ENCODE peak calls at places on chromosome 21, in nine cellular contexts. L is body of pancreas, K is uterus, Q is heart right ventricle, I is adrenal gland, J is heart left ventricle, Y is fibroblast of lung, E is Panc1, U is AG04450. M is an unnamed sample.

GRCh38 chr21:29508311-29508710 is 209.6 kb downstream of the BACH1 start:
- DNase-seq in L (no peak), U (no peak), I (no peak), E (no peak), Y (no peak), Q (no peak), J (no peak), K (no peak), M (no peak)

GRCh38 chr21:36866419-36866818 is 100.0 kb downstream of the HLCS start:
- DNase-seq in Q (no peak), K (no peak), L (no peak), J (no peak), E (no peak), I (no peak), Y (no peak), U (no peak), M (no peak)

GRCh38 chr21:28444131-28444530 is 548.5 kb downstream of the LTN1 start:
- DNase-seq in Q (no peak), L (no peak), E (no peak), U (no peak), I (no peak), Y (no peak), J (no peak), K (no peak), M (no peak)

GRCh38 chr21:27721675-27722074 is 754.8 kb upstream of the ADAMTS5 start:
- DNase-seq in U (no peak), J (no peak), Y (no peak), K (no peak), E (no peak), L (no peak), Q (no peak), I (no peak), M (no peak)

GRCh38 chr21:40901690-40902089 is 54.7 kb upstream of the DSCAM start:
- DNase-seq in E (no peak), L (no peak), I (no peak), K (no peak), U (no peak), Q (peak), J (no peak), Y (no peak), M (no peak)

GRCh38 chr21:36981977-36982700 is 15.7 kb upstream of the HLCS start:
- DNase-seq in K (no peak), E (no peak), Y (no peak), Q (no peak), U (no peak), L (no peak), I (no peak), J (no peak), M (no peak)

GRCh38 chr21:28615276-28615675 is 377.4 kb downstream of the LTN1 start:
- DNase-seq in U (no peak), Y (peak), K (no peak), I (no peak), J (no peak), Q (no peak), E (no peak), L (no peak), M (no peak)

GRCh38 chr21:28688381-28688780 is 304.3 kb downstream of the LTN1 start:
- DNase-seq in U (no peak), I (no peak), Q (no peak), Y (no peak), E (no peak), L (no peak), J (no peak), K (no peak), M (no peak)

GRCh38 chr21:29645666-29646553 is 293.9 kb downstream of the GRIK1 start:
- DNase-seq in L (no peak), K (no peak), J (no peak), Y (peak), Q (no peak), U (no peak), E (no peak), I (no peak), M (no peak)

GRCh38 chr21:36965720-36966065 is 776 bp downstream of the HLCS start:
- DNase-seq in K (no peak), Q (no peak), U (no peak), J (no peak), E (no peak), L (no peak), Y (no peak), I (no peak), M (no peak)

GRCh38 chr21:14675774-14676530 is 129.8 kb upstream of the SAMSN1 start:
- DNase-seq in J (no peak), Y (no peak), L (no peak), U (no peak), K (no peak), Q (no peak), I (no peak), E (no peak), M (no peak)

GRCh38 chr21:16535100-16535418 is 805.3 kb downstream of the USP25 start:
- DNase-seq in Q (peak), J (peak), E (no peak), K (peak), L (peak), I (peak), Y (peak), U (peak), M (peak)

GRCh38 chr21:23522750-23523149 is 2084.5 kb downstream of the MRPL39 start:
- DNase-seq in Q (no peak), U (no peak), K (no peak), L (no peak), I (no peak), E (no peak), J (no peak), Y (no peak), M (no peak)

GRCh38 chr21:26167593-26167992 is 3.0 kb downstream of the APP start:
- DNase-seq in Q (no peak), L (no peak), I (no peak), K (no peak), J (no peak), Y (no peak), E (no peak), U (no peak), M (no peak)

GRCh38 chr21:44352253-44352860 is 1.1 kb upstream of the TRPM2 start:
- DNase-seq in I (no peak), Y (no peak), L (no peak), U (no peak), K (no peak), E (no peak), Q (no peak), J (no peak), M (no peak)

GRCh38 chr21:44354775-44355771 is 1.7 kb downstream of the TRPM2 start:
- DNase-seq in U (no peak), L (no peak), I (no peak), Y (no peak), Q (no peak), E (no peak), J (no peak), K (no peak), M (no peak)

GRCh38 chr21:44353200-44353970 is at the start of gene TRPM2:
- DNase-seq in Y (peak), J (peak), U (no peak), L (peak), I (peak), K (peak), E (no peak), Q (peak), M (no peak)

GRCh38 chr21:44351535-44352252 is 1.7 kb upstream of the TRPM2 start:
- DNase-seq in I (no peak), L (no peak), Q (no peak), E (no peak), K (no peak), Y (no peak), U (no peak), J (no peak), M (no peak)

DNA sequence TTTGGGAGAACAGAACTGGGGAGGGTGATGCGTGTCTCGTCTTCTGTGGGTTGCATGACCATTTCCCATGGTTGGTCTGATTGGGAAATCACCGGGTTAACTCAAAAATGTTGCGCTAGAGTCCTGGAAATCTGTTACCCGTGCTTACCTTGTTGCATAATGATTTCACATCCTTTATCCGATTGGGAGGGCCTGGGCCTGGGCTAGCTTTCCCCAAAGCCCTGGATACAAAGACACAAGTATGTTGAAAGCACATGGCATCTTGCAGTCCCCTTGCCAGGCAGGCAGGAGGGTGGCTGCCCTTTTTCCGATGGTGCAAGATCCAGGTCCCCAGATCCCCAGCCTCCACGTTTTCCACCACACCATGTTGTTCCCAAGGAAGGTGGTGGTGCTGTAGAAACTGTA is 582 bp downstream of the TRPM2 start:
- DNase-seq in I (no peak), L (no peak), J (no peak), U (no peak), K (no peak), Y (no peak), Q (no peak), E (no peak), M (no peak)
- H3K4me3 ChIP-seq in I (no peak), L (no peak), J (peak), U (no peak), K (no peak), Y (no peak), Q (peak), E (no peak), M (no peak)

DNA sequence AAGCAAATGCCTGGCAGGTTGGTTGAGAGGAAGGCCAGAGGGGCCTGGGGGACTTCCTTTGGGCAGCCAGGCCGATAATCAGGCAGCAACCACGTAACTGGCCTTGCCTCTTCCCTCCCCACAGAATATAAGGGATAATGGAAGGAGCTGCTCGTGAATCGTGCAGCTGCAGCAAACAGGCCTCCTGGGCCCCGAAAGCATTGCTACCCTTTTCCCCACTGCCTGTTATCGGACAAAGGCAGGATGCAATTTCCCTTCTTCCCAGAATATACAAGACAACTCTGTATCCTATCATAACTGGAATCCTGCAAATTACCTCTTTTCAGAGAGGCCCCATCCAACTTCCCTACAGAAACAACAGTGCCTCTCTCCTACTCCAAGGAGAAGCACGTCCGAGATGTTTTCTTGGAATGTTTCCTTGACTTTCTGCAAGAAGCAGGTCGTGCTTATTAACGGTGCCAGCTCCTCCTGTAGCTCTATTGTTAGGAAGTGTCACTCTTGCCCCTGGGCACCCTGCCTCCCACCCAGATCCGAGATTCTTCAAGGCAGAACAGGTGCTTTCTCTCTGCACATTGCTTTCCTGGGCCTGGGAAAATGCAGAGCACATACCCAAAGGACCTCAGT is 106.0 kb upstream of the TIAM1 start:
- DNase-seq in Y (no peak), L (no peak), U (no peak), J (no peak), K (no peak), I (no peak), Q (no peak), E (no peak), M (no peak)
- H3K4me3 ChIP-seq in Y (no peak), L (no peak), U (no peak), J (no peak), K (no peak), I (no peak), Q (no peak), E (no peak), M (no peak)

GRCh38 chr21:18549214-18549905 is 145.8 kb upstream of the TMPRSS15 start:
- DNase-seq in L (no peak), E (no peak), I (no peak), Q (no peak), J (no peak), Y (no peak), U (no peak), K (no peak), M (peak)
- H3K4me3 ChIP-seq in L (no peak), E (no peak), I (no peak), Q (no peak), J (no peak), Y (no peak), U (no peak), K (no peak), M (no peak)

GRCh38 chr21:34947122-34947534 is 102.0 kb downstream of the RUNX1 start:
- DNase-seq in Q (no peak), L (no peak), J (no peak), Y (peak), E (no peak), K (no peak), U (no peak), I (no peak), M (no peak)
- H3K4me3 ChIP-seq in Q (no peak), L (no peak), J (no peak), Y (no peak), E (no peak), K (no peak), U (no peak), I (no peak), M (no peak)

GRCh38 chr21:33384851-33385331 is 18.3 kb upstream of the IFNGR2 start:
- DNase-seq in I (no peak), K (no peak), J (no peak), Q (no peak), E (no peak), L (no peak), Y (peak), U (no peak), M (no peak)

GRCh38 chr21:33388188-33388587 is 15.0 kb upstream of the IFNGR2 start:
- DNase-seq in Q (no peak), Y (no peak), K (no peak), J (no peak), I (no peak), E (no peak), L (no peak), U (no peak), M (no peak)

GRCh38 chr21:33380483-33380998 is 22.7 kb upstream of the IFNGR2 start:
- DNase-seq in Q (peak), Y (peak), J (peak), U (no peak), I (peak), L (peak), E (peak), K (peak), M (peak)

GRCh38 chr21:33386222-33386784 is 16.9 kb upstream of the IFNGR2 start:
- DNase-seq in J (no peak), I (no peak), K (no peak), Y (no peak), E (no peak), L (no peak), Q (no peak), U (no peak), M (no peak)

DNA sequence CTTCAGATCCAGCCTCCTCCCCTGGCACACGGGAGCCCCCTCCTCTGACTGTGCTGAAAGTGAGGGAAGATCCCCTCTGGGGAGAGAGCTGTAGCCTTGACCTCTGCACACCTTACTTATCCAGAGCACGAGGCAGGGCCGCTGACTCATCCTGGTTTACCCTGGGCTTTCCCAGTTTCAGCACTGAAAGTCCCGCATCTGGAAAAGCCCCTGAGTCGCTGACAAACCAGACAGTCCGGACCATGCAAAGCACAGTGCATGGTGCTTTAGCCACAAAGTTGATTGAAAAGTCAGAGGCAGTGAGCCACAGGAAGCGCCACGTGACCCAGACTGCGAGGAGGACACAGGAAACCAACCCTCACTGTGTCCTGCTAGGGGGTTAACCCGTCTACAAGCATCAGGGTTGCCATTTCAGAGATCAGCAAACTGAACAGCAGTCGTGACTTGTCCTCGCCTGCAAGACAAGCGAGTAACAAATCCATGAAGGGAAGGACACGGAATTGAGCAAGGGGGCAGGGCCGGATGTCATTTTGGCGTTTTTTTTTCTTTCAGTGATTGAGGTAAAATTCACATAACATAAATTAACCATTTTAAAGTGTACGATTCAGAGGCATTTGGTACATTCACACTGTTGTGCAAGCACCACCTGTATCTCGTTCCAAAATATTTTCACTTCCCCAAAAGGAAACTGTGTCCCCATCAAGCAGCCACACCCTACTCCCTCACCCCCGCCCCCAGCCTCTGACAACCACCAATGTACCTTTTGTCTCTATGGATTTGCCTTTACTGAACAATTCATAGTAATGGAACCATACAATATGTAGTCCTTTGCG is 19.9 kb upstream of the IFNGR2 start:
- DNase-seq in J (peak), Y (peak), K (peak), I (peak), E (no peak), L (peak), Q (peak), U (no peak), M (no peak)
- H3K4me3 ChIP-seq in J (peak), Y (no peak), K (no peak), I (no peak), E (peak), L (no peak), Q (peak), U (no peak), M (peak)

GRCh38 chr21:46024983-46025860 is 43.7 kb downstream of the COL6A1 start:
- DNase-seq in J (no peak), I (no peak), E (no peak), Y (no peak), Q (no peak), L (no peak), U (no peak), K (no peak), M (peak)
- H3K4me3 ChIP-seq in J (no peak), I (no peak), E (no peak), Y (no peak), Q (no peak), L (no peak), U (no peak), K (no peak), M (no peak)

GRCh38 chr21:34884346-34884929 is 164.7 kb downstream of the RUNX1 start:
- DNase-seq in J (no peak), K (no peak), U (no peak), Q (no peak), E (no peak), Y (peak), L (no peak), I (no peak), M (no peak)
- H3K4me3 ChIP-seq in J (peak), K (no peak), U (peak), Q (peak), E (peak), Y (peak), L (no peak), I (no peak), M (peak)

GRCh38 chr21:42538479-42539275 is 25.0 kb downstream of the SLC37A1 start:
- DNase-seq in I (peak), E (no peak), K (no peak), J (peak), Y (no peak), Q (no peak), U (no peak), L (no peak), M (no peak)
- H3K4me3 ChIP-seq in I (no peak), E (no peak), K (no peak), J (no peak), Y (no peak), Q (no peak), U (no peak), L (no peak), M (no peak)

DNA sequence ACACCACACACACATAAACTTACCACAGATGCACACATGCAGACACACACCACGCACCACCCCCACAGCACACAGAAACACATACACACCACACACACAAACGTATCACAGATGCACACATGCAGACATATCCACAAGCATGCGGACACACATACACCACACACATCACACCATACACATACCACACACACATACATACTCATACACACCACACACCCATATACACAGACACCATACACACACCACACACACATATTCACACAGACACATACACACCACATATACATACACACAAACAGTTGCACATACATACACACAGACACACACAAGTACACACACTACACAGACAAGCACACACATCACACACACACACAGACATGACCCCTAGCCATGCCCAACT is 37.5 kb upstream of the PDE9A start:
- DNase-seq in Y (no peak), I (no peak), L (no peak), U (no peak), J (no peak), E (no peak), K (no peak), Q (no peak), M (no peak)
- H3K4me3 ChIP-seq in Y (no peak), I (no peak), L (no peak), U (no peak), J (no peak), E (no peak), K (no peak), Q (no peak), M (no peak)

DNA sequence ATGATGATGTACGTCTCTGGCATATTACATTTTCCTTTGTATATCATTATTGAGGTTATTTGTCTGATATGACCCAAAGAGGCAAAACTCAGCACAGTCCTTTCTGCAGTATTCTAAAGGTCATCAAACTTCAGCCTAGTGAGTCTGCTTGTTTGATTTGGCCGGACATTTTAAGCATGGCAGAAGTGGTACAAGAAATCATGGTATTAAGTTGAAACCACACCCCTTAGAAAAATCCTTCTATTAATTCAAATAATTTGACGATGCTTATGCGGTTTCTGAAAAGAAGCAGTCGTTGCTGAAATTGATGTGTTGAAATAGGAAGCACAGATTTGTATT is 5.1 kb downstream of the ETS2 start:
- DNase-seq in Q (no peak), Y (peak), I (no peak), E (no peak), J (no peak), K (no peak), L (no peak), U (no peak), M (no peak)
- H3K4me3 ChIP-seq in Q (peak), Y (peak), I (no peak), E (peak), J (peak), K (no peak), L (no peak), U (peak), M (no peak)

M was measured in skeletal muscle cell.